ENCODE peak calls at places on chromosomes 6 and 20, in seven cellular contexts. One of them, this sample, is unnamed. For H3K27me3 and H3K4me1, the result is how much of the 10 kb centered on the place peaks cover.

GRCh38 chr20:38657390-38657789 is 55.8 kb downstream of the ARHGAP40 start:
- DNase-seq in CD8-positive, alpha-beta T cell: no peak
- DNase-seq in neuronal stem cell: no peak
- DNase-seq in effector memory CD4-positive, alpha-beta T cell: no peak
- DNase-seq in pancreas: no peak
- DNase-seq in uterus: no peak
- DNase-seq in cardiac muscle cell: no peak
- DNase-seq in this sample: no peak

GRCh38 chr20:39289831-39290230 is 327.7 kb downstream of the DHX35 start:
- DNase-seq in CD8-positive, alpha-beta T cell: no peak
- DNase-seq in pancreas: no peak
- DNase-seq in uterus: no peak
- DNase-seq in cardiac muscle cell: no peak
- DNase-seq in neuronal stem cell: no peak
- DNase-seq in effector memory CD4-positive, alpha-beta T cell: no peak
- DNase-seq in this sample: no peak

GRCh38 chr6:98324406-98324930 is 509.9 kb upstream of the POU3F2 start:
- DNase-seq in pancreas: no peak
- DNase-seq in effector memory CD4-positive, alpha-beta T cell: no peak
- DNase-seq in neuronal stem cell: no peak
- DNase-seq in uterus: no peak
- DNase-seq in CD8-positive, alpha-beta T cell: no peak
- DNase-seq in cardiac muscle cell: no peak
- DNase-seq in this sample: no peak

GRCh38 chr20:41650221-41650948 is 32.2 kb upstream of the CHD6 start:
- DNase-seq in cardiac muscle cell: no peak
- DNase-seq in effector memory CD4-positive, alpha-beta T cell: no peak
- DNase-seq in neuronal stem cell: no peak
- DNase-seq in pancreas: peak
- DNase-seq in CD8-positive, alpha-beta T cell: no peak
- DNase-seq in uterus: no peak
- DNase-seq in this sample: no peak

GRCh38 chr6:111993342-111993741 is 60.6 kb upstream of the CCN6 start:
- DNase-seq in neuronal stem cell: no peak
- DNase-seq in pancreas: no peak
- DNase-seq in cardiac muscle cell: no peak
- DNase-seq in effector memory CD4-positive, alpha-beta T cell: no peak
- DNase-seq in uterus: no peak
- DNase-seq in CD8-positive, alpha-beta T cell: no peak
- DNase-seq in this sample: no peak

GRCh38 chr20:4006640-4007039 is 8.7 kb downstream of the RNF24 start:
- DNase-seq in pancreas: peak
- DNase-seq in CD8-positive, alpha-beta T cell: no peak
- DNase-seq in cardiac muscle cell: no peak
- DNase-seq in neuronal stem cell: no peak
- DNase-seq in effector memory CD4-positive, alpha-beta T cell: no peak
- DNase-seq in uterus: no peak
- DNase-seq in this sample: no peak

GRCh38 chr6:15901141-15902115 is 227.5 kb upstream of the MYLIP start:
- DNase-seq in neuronal stem cell: no peak
- DNase-seq in pancreas: no peak
- DNase-seq in uterus: no peak
- DNase-seq in cardiac muscle cell: no peak
- DNase-seq in CD8-positive, alpha-beta T cell: no peak
- DNase-seq in effector memory CD4-positive, alpha-beta T cell: no peak
- DNase-seq in this sample: no peak

GRCh38 chr6:55868910-55869479 is 6.4 kb downstream of the BMP5 start:
- DNase-seq in uterus: no peak
- DNase-seq in CD8-positive, alpha-beta T cell: no peak
- DNase-seq in effector memory CD4-positive, alpha-beta T cell: no peak
- DNase-seq in pancreas: no peak
- DNase-seq in cardiac muscle cell: no peak
- DNase-seq in neuronal stem cell: no peak
- DNase-seq in this sample: no peak

GRCh38 chr20:59785118-59785959 is 148.1 kb downstream of the SYCP2 start:
- DNase-seq in uterus: no peak
- DNase-seq in CD8-positive, alpha-beta T cell: no peak
- DNase-seq in neuronal stem cell: no peak
- DNase-seq in effector memory CD4-positive, alpha-beta T cell: no peak
- DNase-seq in pancreas: no peak
- DNase-seq in cardiac muscle cell: no peak
- DNase-seq in this sample: peak

GRCh38 chr20:7272512-7272911 is 505.0 kb downstream of the BMP2 start:
- DNase-seq in cardiac muscle cell: no peak
- DNase-seq in neuronal stem cell: no peak
- DNase-seq in CD8-positive, alpha-beta T cell: no peak
- DNase-seq in effector memory CD4-positive, alpha-beta T cell: no peak
- DNase-seq in uterus: no peak
- DNase-seq in pancreas: no peak
- DNase-seq in this sample: no peak

GRCh38 chr20:16574656-16575355 is 1.6 kb upstream of the KIF16B start:
- DNase-seq in cardiac muscle cell: peak
- DNase-seq in effector memory CD4-positive, alpha-beta T cell: peak
- DNase-seq in pancreas: peak
- DNase-seq in neuronal stem cell: peak
- DNase-seq in uterus: peak
- DNase-seq in CD8-positive, alpha-beta T cell: peak
- DNase-seq in this sample: peak

GRCh38 chr20:19937651-19938420 is 79.3 kb upstream of the NAA20 start:
- DNase-seq in uterus: no peak
- DNase-seq in CD8-positive, alpha-beta T cell: no peak
- DNase-seq in pancreas: no peak
- DNase-seq in cardiac muscle cell: no peak
- DNase-seq in effector memory CD4-positive, alpha-beta T cell: no peak
- DNase-seq in neuronal stem cell: no peak
- DNase-seq in this sample: no peak

GRCh38 chr6:38058022-38058421 is 238.5 kb downstream of the ZFAND3 start:
- DNase-seq in neuronal stem cell: no peak
- DNase-seq in uterus: no peak
- DNase-seq in pancreas: no peak
- DNase-seq in CD8-positive, alpha-beta T cell: no peak
- DNase-seq in cardiac muscle cell: no peak
- DNase-seq in effector memory CD4-positive, alpha-beta T cell: no peak
- DNase-seq in this sample: no peak

GRCh38 chr6:149925253-149925973 is 2.5 kb upstream of the RAET1G start:
- DNase-seq in neuronal stem cell: no peak
- DNase-seq in cardiac muscle cell: no peak
- DNase-seq in uterus: no peak
- DNase-seq in effector memory CD4-positive, alpha-beta T cell: no peak
- DNase-seq in pancreas: no peak
- DNase-seq in CD8-positive, alpha-beta T cell: no peak
- DNase-seq in this sample: no peak

GRCh38 chr6:110034637-110035096 is 56.6 kb downstream of the GPR6 start:
- DNase-seq in uterus: no peak
- DNase-seq in CD8-positive, alpha-beta T cell: no peak
- DNase-seq in effector memory CD4-positive, alpha-beta T cell: no peak
- DNase-seq in pancreas: no peak
- DNase-seq in cardiac muscle cell: peak
- DNase-seq in neuronal stem cell: no peak
- DNase-seq in this sample: no peak

GRCh38 chr6:157428418-157429202 is 47.6 kb downstream of the ZDHHC14 start:
- DNase-seq in neuronal stem cell: no peak
- DNase-seq in pancreas: no peak
- DNase-seq in cardiac muscle cell: no peak
- DNase-seq in uterus: peak
- DNase-seq in CD8-positive, alpha-beta T cell: no peak
- DNase-seq in effector memory CD4-positive, alpha-beta T cell: no peak
- DNase-seq in this sample: no peak

GRCh38 chr6:86730216-86730615 is 207.1 kb upstream of the HTR1E start:
- DNase-seq in CD8-positive, alpha-beta T cell: no peak
- DNase-seq in pancreas: no peak
- DNase-seq in effector memory CD4-positive, alpha-beta T cell: no peak
- DNase-seq in uterus: no peak
- DNase-seq in cardiac muscle cell: no peak
- DNase-seq in neuronal stem cell: no peak
- DNase-seq in this sample: no peak

GRCh38 chr20:23148721-23149570 is 62.8 kb upstream of the CD93 start:
- DNase-seq in CD8-positive, alpha-beta T cell: no peak
- DNase-seq in pancreas: no peak
- DNase-seq in neuronal stem cell: no peak
- DNase-seq in effector memory CD4-positive, alpha-beta T cell: no peak
- DNase-seq in uterus: no peak
- DNase-seq in cardiac muscle cell: no peak
- DNase-seq in this sample: no peak

GRCh38 chr6:108210557-108210956 is 44.7 kb downstream of the NR2E1 start:
- DNase-seq in neuronal stem cell: no peak
- DNase-seq in cardiac muscle cell: no peak
- DNase-seq in CD8-positive, alpha-beta T cell: no peak
- DNase-seq in uterus: no peak
- DNase-seq in effector memory CD4-positive, alpha-beta T cell: no peak
- DNase-seq in pancreas: no peak
- DNase-seq in this sample: no peak

GRCh38 chr6:84605308-84605707 is 159.1 kb downstream of the TBX18 start:
- DNase-seq in cardiac muscle cell: no peak
- DNase-seq in uterus: no peak
- DNase-seq in CD8-positive, alpha-beta T cell: no peak
- DNase-seq in neuronal stem cell: no peak
- DNase-seq in effector memory CD4-positive, alpha-beta T cell: no peak
- DNase-seq in pancreas: no peak
- DNase-seq in this sample: no peak

GRCh38 chr6:6987749-6988148 is 120.0 kb upstream of the RREB1 start:
- DNase-seq in uterus: no peak
- DNase-seq in cardiac muscle cell: no peak
- DNase-seq in neuronal stem cell: peak
- DNase-seq in pancreas: no peak
- DNase-seq in CD8-positive, alpha-beta T cell: no peak
- DNase-seq in effector memory CD4-positive, alpha-beta T cell: no peak
- DNase-seq in this sample: no peak

GRCh38 chr6:39225946-39226437 is 3.3 kb downstream of the KCNK5 start:
- DNase-seq in cardiac muscle cell: no peak
- DNase-seq in effector memory CD4-positive, alpha-beta T cell: no peak
- DNase-seq in uterus: no peak
- DNase-seq in pancreas: no peak
- DNase-seq in neuronal stem cell: no peak
- DNase-seq in CD8-positive, alpha-beta T cell: peak
- DNase-seq in this sample: no peak

GRCh38 chr20:58097943-58098342 is 130.5 kb downstream of the ANKRD60 start:
- DNase-seq in CD8-positive, alpha-beta T cell: no peak
- DNase-seq in cardiac muscle cell: no peak
- DNase-seq in uterus: no peak
- DNase-seq in neuronal stem cell: no peak
- DNase-seq in effector memory CD4-positive, alpha-beta T cell: no peak
- DNase-seq in pancreas: no peak
- DNase-seq in this sample: no peak

DNA sequence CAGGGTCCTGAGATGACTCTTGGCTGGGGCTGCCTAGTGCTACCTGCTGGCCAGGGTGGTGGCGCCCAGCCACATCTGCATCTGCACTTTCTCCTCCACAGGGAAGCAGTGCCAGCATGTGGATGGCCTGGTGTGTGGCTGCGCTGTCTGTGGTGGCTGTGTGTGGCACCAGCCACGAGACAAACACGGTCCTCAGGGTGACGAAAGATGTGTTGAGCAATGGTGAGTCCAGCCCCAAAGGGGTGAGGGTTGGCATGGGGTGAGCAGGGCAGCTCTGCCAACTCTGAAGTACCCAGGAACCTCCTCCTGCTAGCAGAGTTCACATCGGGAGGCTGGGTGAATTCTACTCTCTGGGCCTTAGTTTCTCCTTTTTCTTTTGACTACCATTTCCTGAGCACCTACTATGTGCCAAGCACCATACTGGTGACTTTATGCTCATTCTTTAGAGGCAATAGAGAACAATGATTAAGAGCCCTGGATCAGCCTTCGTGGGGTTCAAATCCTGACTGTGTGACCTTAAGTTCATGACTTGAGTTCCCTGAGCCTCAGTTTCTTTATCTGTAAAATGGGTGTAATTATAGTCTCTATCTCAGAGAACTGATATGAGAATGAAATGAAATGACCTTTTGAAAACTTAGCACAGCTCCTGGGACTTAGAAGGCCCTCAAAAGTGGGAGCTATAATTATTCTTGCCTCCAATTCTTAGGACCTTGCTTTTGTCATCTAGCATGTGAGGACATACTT is 2.1 kb downstream of the BPIFB4 start:
- DNase-seq in cardiac muscle cell: no peak
- DNase-seq in CD8-positive, alpha-beta T cell: no peak
- DNase-seq in neuronal stem cell: no peak
- DNase-seq in uterus: no peak
- DNase-seq in effector memory CD4-positive, alpha-beta T cell: no peak
- DNase-seq in pancreas: no peak
- DNase-seq in this sample: no peak
- H3K27me3 ChIP-seq in cardiac muscle cell: under half
- H3K27me3 ChIP-seq in CD8-positive, alpha-beta T cell: under half
- H3K27me3 ChIP-seq in neuronal stem cell: under half
- H3K27me3 ChIP-seq in uterus: under half
- H3K27me3 ChIP-seq in effector memory CD4-positive, alpha-beta T cell: under half
- H3K27me3 ChIP-seq in pancreas: under half
- H3K27me3 ChIP-seq in this sample: under half

DNA sequence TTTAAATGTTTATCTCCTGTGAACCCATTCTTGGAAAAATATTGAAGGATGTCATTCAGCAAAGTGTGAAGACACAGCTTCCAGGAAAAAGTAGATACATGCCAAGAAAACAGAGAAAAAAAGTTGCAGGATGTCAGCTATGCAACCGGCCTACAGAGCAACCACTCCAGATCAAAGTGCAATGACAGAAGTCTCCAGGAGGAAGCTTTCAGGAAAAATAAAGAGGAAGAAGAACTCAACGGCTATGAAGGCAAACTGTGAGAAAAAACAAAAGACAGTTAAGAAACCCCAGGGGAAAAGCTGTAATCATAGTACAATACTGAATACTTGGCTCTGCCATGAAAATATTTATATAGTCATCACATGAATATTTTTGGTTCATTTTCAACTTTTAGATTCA is 30.6 kb downstream of the REPS1 start:
- DNase-seq in neuronal stem cell: no peak
- DNase-seq in CD8-positive, alpha-beta T cell: no peak
- DNase-seq in effector memory CD4-positive, alpha-beta T cell: no peak
- DNase-seq in cardiac muscle cell: no peak
- DNase-seq in pancreas: no peak
- DNase-seq in uterus: no peak
- DNase-seq in this sample: no peak
- H3K27ac ChIP-seq in neuronal stem cell: no peak
- H3K27ac ChIP-seq in CD8-positive, alpha-beta T cell: no peak
- H3K27ac ChIP-seq in effector memory CD4-positive, alpha-beta T cell: no peak
- H3K27ac ChIP-seq in cardiac muscle cell: no peak
- H3K27ac ChIP-seq in pancreas: no peak
- H3K27ac ChIP-seq in uterus: no peak
- H3K27ac ChIP-seq in this sample: no peak

DNA sequence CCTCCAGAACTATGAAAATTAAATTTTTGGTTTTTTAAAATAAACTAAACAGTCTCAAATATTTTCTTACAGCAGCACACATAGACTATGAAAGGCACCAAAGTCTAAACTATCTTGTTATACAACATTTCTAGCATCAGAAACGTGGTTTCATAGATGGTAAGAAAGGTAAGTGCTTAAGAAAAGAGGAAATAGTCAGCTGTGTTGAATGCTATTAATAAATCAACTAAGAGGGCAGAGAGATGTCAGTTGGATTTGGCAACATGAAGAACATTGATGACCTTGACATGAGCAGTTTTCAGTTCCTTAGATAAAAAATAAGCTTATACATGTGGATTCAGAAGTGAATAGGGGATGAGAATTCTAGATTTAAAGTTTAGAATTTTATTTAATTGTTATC is 113.6 kb downstream of the RFX6 start:
- DNase-seq in effector memory CD4-positive, alpha-beta T cell: no peak
- DNase-seq in neuronal stem cell: no peak
- DNase-seq in uterus: no peak
- DNase-seq in cardiac muscle cell: no peak
- DNase-seq in pancreas: no peak
- DNase-seq in CD8-positive, alpha-beta T cell: no peak
- DNase-seq in this sample: no peak
- H3K4me1 ChIP-seq in effector memory CD4-positive, alpha-beta T cell: under half
- H3K4me1 ChIP-seq in neuronal stem cell: under half
- H3K4me1 ChIP-seq in uterus: under half
- H3K4me1 ChIP-seq in cardiac muscle cell: under half
- H3K4me1 ChIP-seq in pancreas: under half
- H3K4me1 ChIP-seq in CD8-positive, alpha-beta T cell: under half
- H3K4me1 ChIP-seq in this sample: under half

GRCh38 chr6:117269649-117270120 is 4.3 kb downstream of the VGLL2 start:
- DNase-seq in CD8-positive, alpha-beta T cell: no peak
- DNase-seq in cardiac muscle cell: no peak
- DNase-seq in neuronal stem cell: no peak
- DNase-seq in uterus: no peak
- DNase-seq in effector memory CD4-positive, alpha-beta T cell: no peak
- DNase-seq in pancreas: no peak
- DNase-seq in this sample: no peak
- H3K27me3 ChIP-seq in CD8-positive, alpha-beta T cell: under half
- H3K27me3 ChIP-seq in cardiac muscle cell: half or more
- H3K27me3 ChIP-seq in neuronal stem cell: half or more
- H3K27me3 ChIP-seq in uterus: under half
- H3K27me3 ChIP-seq in effector memory CD4-positive, alpha-beta T cell: under half
- H3K27me3 ChIP-seq in pancreas: under half
- H3K27me3 ChIP-seq in this sample: under half